ENCODE peak calls at places on chromosomes 5 and 9, in six cellular contexts. S, A, T, J, H and M are unnamed samples.

GRCh38 chr9:116070256-116070914 is 83.2 kb upstream of the PAPPA start:
- DNase-seq in S (no peak), A (no peak), T (no peak), J (no peak), H (no peak), M (no peak)

GRCh38 chr5:66653380-66653779 is 57.2 kb downstream of the MAST4 start:
- DNase-seq in S (no peak), A (no peak), T (no peak), J (no peak), H (no peak), M (no peak)

GRCh38 chr5:14226992-14227391 is 83.8 kb downstream of the TRIO start:
- DNase-seq in S (no peak), A (no peak), T (no peak), J (no peak), H (no peak), M (no peak)

GRCh38 chr5:172564187-172564586 is 76.9 kb upstream of the NEURL1B start:
- DNase-seq in S (no peak), A (no peak), T (no peak), J (peak; percentile 96), H (no peak), M (peak; percentile 64)

GRCh38 chr9:25453876-25454275 is 224.4 kb downstream of the TUSC1 start:
- DNase-seq in S (no peak), A (no peak), T (no peak), J (no peak), H (no peak), M (no peak)

GRCh38 chr5:6402939-6403338 is 24.6 kb upstream of the MED10 start:
- DNase-seq in S (no peak), A (no peak), T (no peak), J (no peak), H (no peak), M (no peak)

GRCh38 chr5:36696059-36696673 is 89.8 kb downstream of the SLC1A3 start:
- DNase-seq in S (peak; percentile 32), A (peak; percentile 51), T (no peak), J (peak; percentile 49), H (peak; percentile 62), M (peak; percentile 46)

GRCh38 chr9:109017493-109017892 is 4.2 kb upstream of the CTNNAL1 start:
- DNase-seq in S (no peak), A (no peak), T (no peak), J (no peak), H (no peak), M (no peak)

GRCh38 chr9:29332789-29333188 is 1759.5 kb upstream of the C9orf72 start:
- DNase-seq in S (no peak), A (no peak), T (no peak), J (no peak), H (no peak), M (no peak)

GRCh38 chr9:35908484-35909125 is 685 bp upstream of the SPAAR start:
- DNase-seq in S (no peak), A (no peak), T (no peak), J (no peak), H (no peak), M (no peak)

GRCh38 chr5:158154226-158155005 is 295.5 kb upstream of the CLINT1 start:
- DNase-seq in S (no peak), A (no peak), T (no peak), J (no peak), H (no peak), M (no peak)

GRCh38 chr5:144309265-144309664 is 138.6 kb downstream of the KCTD16 start:
- DNase-seq in S (no peak), A (no peak), T (no peak), J (no peak), H (no peak), M (no peak)

GRCh38 chr5:152883061-152883460 is 478.0 kb upstream of the NMUR2 start:
- DNase-seq in S (no peak), A (no peak), T (no peak), J (peak; percentile 50), H (no peak), M (no peak)

GRCh38 chr5:122500245-122501086 is 188.4 kb downstream of the SNCAIP start:
- DNase-seq in S (no peak), A (no peak), T (no peak), J (peak; percentile 14), H (no peak), M (no peak)

GRCh38 chr9:38401994-38402393 is 9.5 kb downstream of the ALDH1B1 start:
- DNase-seq in S (no peak), A (no peak), T (no peak), J (no peak), H (no peak), M (no peak)

GRCh38 chr9:136213733-136214132 is 8.8 kb upstream of the LHX3 start:
- DNase-seq in S (no peak), A (no peak), T (no peak), J (no peak), H (no peak), M (no peak)

GRCh38 chr5:55577353-55578060 is 42.7 kb upstream of the PLPP1 start:
- DNase-seq in S (no peak), A (peak; percentile 65), T (no peak), J (no peak), H (no peak), M (no peak)

GRCh38 chr5:68086857-68087256 is 128.7 kb upstream of the PIK3R1 start:
- DNase-seq in S (no peak), A (peak; percentile 78), T (no peak), J (no peak), H (no peak), M (no peak)

GRCh38 chr9:7360513-7360912 is 439.1 kb downstream of the DMAC1 start:
- DNase-seq in S (no peak), A (no peak), T (no peak), J (no peak), H (no peak), M (no peak)

GRCh38 chr5:109630109-109630508 is 59.6 kb upstream of the MAN2A1 start:
- DNase-seq in S (no peak), A (no peak), T (no peak), J (no peak), H (no peak), M (no peak)

GRCh38 chr5:177317959-177318377 is 6.3 kb upstream of the MXD3 start:
- DNase-seq in S (peak; percentile 72), A (peak; percentile 82), T (peak; percentile 61), J (peak; percentile 70), H (peak; percentile 75), M (peak; percentile 60)

GRCh38 chr5:169716287-169716686 is 79.2 kb downstream of the DOCK2 start:
- DNase-seq in S (no peak), A (no peak), T (no peak), J (no peak), H (no peak), M (no peak)

GRCh38 chr5:131854134-131854533 is 57.3 kb upstream of the FNIP1 start:
- DNase-seq in S (no peak), A (no peak), T (peak; percentile 7), J (no peak), H (no peak), M (no peak)

GRCh38 chr5:152332696-152333095 is 72.4 kb downstream of the NMUR2 start:
- DNase-seq in S (no peak), A (no peak), T (no peak), J (peak; percentile 92), H (no peak), M (no peak)

GRCh38 chr5:137492321-137492720 is 6.8 kb downstream of the SPOCK1 start:
- DNase-seq in S (no peak), A (no peak), T (no peak), J (no peak), H (no peak), M (no peak)

GRCh38 chr9:113581865-113582697 is 118.6 kb downstream of the RGS3 start:
- DNase-seq in S (peak; percentile 86), A (peak; percentile 92), T (peak; percentile 83), J (no peak), H (peak; percentile 89), M (no peak)

GRCh38 chr5:175378444-175379028 is 65.4 kb downstream of the DRD1 start:
- DNase-seq in S (no peak), A (no peak), T (no peak), J (peak; percentile 22), H (no peak), M (no peak)

GRCh38 chr5:169742773-169743296 is 105.8 kb downstream of the DOCK2 start:
- DNase-seq in S (no peak), A (no peak), T (no peak), J (no peak), H (no peak), M (no peak)

GRCh38 chr9:97903168-97903567 is 19.1 kb downstream of the TRMO start:
- DNase-seq in S (no peak), A (no peak), T (no peak), J (no peak), H (no peak), M (no peak)

GRCh38 chr9:130331573-130331972 is 66.0 kb downstream of the HMCN2 start:
- DNase-seq in S (no peak), A (no peak), T (no peak), J (no peak), H (peak; percentile 58), M (no peak)

GRCh38 chr9:83154821-83155220 is 91.9 kb upstream of the RASEF start:
- DNase-seq in S (no peak), A (no peak), T (no peak), J (no peak), H (no peak), M (no peak)

GRCh38 chr9:79382468-79382867 is 189.3 kb upstream of the TLE4 start:
- DNase-seq in S (no peak), A (no peak), T (no peak), J (no peak), H (no peak), M (no peak)

GRCh38 chr5:140253985-140254384 is 48.9 kb downstream of the PFDN1 start:
- DNase-seq in S (no peak), A (peak; percentile 59), T (no peak), J (peak; percentile 32), H (peak; percentile 73), M (no peak)

GRCh38 chr5:61575103-61575502 is 243.0 kb downstream of the ZSWIM6 start:
- DNase-seq in S (no peak), A (no peak), T (no peak), J (no peak), H (no peak), M (no peak)

GRCh38 chr9:93533863-93534262 is 42.5 kb upstream of the PHF2 start:
- DNase-seq in S (no peak), A (no peak), T (no peak), J (no peak), H (no peak), M (no peak)